ENCODE peak calls at places on chromosome 6, in four cellular contexts. S is bronchial epithelial cell, Z is gastrocnemius medialis, Y is HT-29. R is an unnamed sample.

GRCh38 chr6:107114872-107115694 is at the start of gene BEND3:
- DNase-seq in S (no peak), Z (no peak), Y (peak; percentile 32), R (peak; percentile 50)

GRCh38 chr6:158231551-158232444 is 63.6 kb downstream of the GTF2H5 start:
- DNase-seq in S (peak; percentile 25), Z (peak; percentile 41), Y (peak; percentile 71), R (peak; percentile 74)

GRCh38 chr6:22146581-22147468 is 150.0 kb downstream of the PRL start:
- DNase-seq in S (peak; percentile 57), Z (no peak), Y (no peak), R (peak; percentile 38)

GRCh38 chr6:15362274-15363160 is 116.6 kb downstream of the JARID2 start:
- DNase-seq in S (no peak), Z (no peak), Y (no peak), R (no peak)

GRCh38 chr6:19311786-19312185 is 525.4 kb upstream of the ID4 start:
- DNase-seq in S (no peak), Z (no peak), Y (no peak), R (no peak)

GRCh38 chr6:134873500-134874388 is 76.2 kb downstream of the ALDH8A1 start:
- DNase-seq in S (no peak), Z (no peak), Y (no peak), R (peak; percentile 26)

GRCh38 chr6:136696783-136697364 is 95.4 kb downstream of the MAP3K5 start:
- DNase-seq in S (peak; percentile 81), Z (no peak), Y (no peak), R (peak; percentile 75)

GRCh38 chr6:161631676-161632194 is 357.9 kb upstream of the AGPAT4 start:
- DNase-seq in S (no peak), Z (no peak), Y (no peak), R (no peak)

GRCh38 chr6:42010185-42010872 is 40.0 kb upstream of the TAF8 start:
- DNase-seq in S (peak; percentile 9), Z (no peak), Y (no peak), R (no peak)

GRCh38 chr6:105748737-105749161 is 337.4 kb upstream of the PRDM1 start:
- DNase-seq in S (peak; percentile 85), Z (no peak), Y (no peak), R (peak; percentile 77)

GRCh38 chr6:122548281-122548680 is 61.9 kb upstream of the PKIB start:
- DNase-seq in S (no peak), Z (no peak), Y (no peak), R (no peak)

GRCh38 chr6:159969204-159969912 is 476 bp downstream of the IGF2R start:
- DNase-seq in S (no peak), Z (no peak), Y (no peak), R (peak; percentile 32)

GRCh38 chr6:127342296-127342945 is 988 bp downstream of the ECHDC1 start:
- DNase-seq in S (peak; percentile 19), Z (no peak), Y (peak; percentile 77), R (no peak)

GRCh38 chr6:21199246-21199645 is 394.3 kb upstream of the SOX4 start:
- DNase-seq in S (no peak), Z (no peak), Y (no peak), R (no peak)

GRCh38 chr6:169162968-169163903 is 90.4 kb downstream of the THBS2 start:
- DNase-seq in S (peak; percentile 55), Z (no peak), Y (no peak), R (peak; percentile 86)

GRCh38 chr6:71107935-71108420 is 151.1 kb upstream of the B3GAT2 start:
- DNase-seq in S (peak; percentile 81), Z (no peak), Y (no peak), R (peak; percentile 78)

GRCh38 chr6:139888691-139889122 is 514.3 kb upstream of the CITED2 start:
- DNase-seq in S (no peak), Z (no peak), Y (no peak), R (no peak)

GRCh38 chr6:156617376-156617775 is 159.8 kb upstream of the ARID1B start:
- DNase-seq in S (peak; percentile 80), Z (no peak), Y (peak; percentile 96), R (peak; percentile 50)

GRCh38 chr6:90545450-90545849 is 41.4 kb downstream of the MAP3K7 start:
- DNase-seq in S (peak; percentile 17), Z (no peak), Y (no peak), R (peak; percentile 33)

GRCh38 chr6:156851447-156851846 is 74.3 kb downstream of the ARID1B start:
- DNase-seq in S (no peak), Z (no peak), Y (no peak), R (no peak)

GRCh38 chr6:38047562-38047961 is 228.0 kb downstream of the ZFAND3 start:
- DNase-seq in S (no peak), Z (no peak), Y (no peak), R (no peak)

GRCh38 chr6:30075094-30075986 is at the start of gene RNF39:
- DNase-seq in S (peak; percentile 74), Z (no peak), Y (peak; percentile 80), R (peak; percentile 87)

R was measured in epithelial cell of esophagus.